ENCODE peak calls at places on chromosomes 13 and 19, in seven cellular contexts. One of them, this sample, is unnamed.

GRCh38 chr13:32947411-32947810 is 68.8 kb upstream of the KL start:
- DNase-seq in esophagus muscularis mucosa: no peak
- DNase-seq in HepG2: no peak
- DNase-seq in K562: no peak
- DNase-seq in sigmoid colon: no peak
- DNase-seq in breast epithelium: no peak
- DNase-seq in GM23338: no peak
- DNase-seq in this sample: no peak

GRCh38 chr19:40741527-40742390 is 8.5 kb downstream of the ACTMAP start:
- DNase-seq in esophagus muscularis mucosa: no peak
- DNase-seq in HepG2: no peak
- DNase-seq in K562: peak
- DNase-seq in sigmoid colon: no peak
- DNase-seq in breast epithelium: no peak
- DNase-seq in GM23338: peak
- DNase-seq in this sample: no peak

GRCh38 chr19:45171211-45171623 is 6.8 kb downstream of the TRAPPC6A start:
- DNase-seq in esophagus muscularis mucosa: no peak
- DNase-seq in HepG2: no peak
- DNase-seq in K562: peak
- DNase-seq in sigmoid colon: no peak
- DNase-seq in breast epithelium: no peak
- DNase-seq in GM23338: no peak
- DNase-seq in this sample: peak

GRCh38 chr13:113906566-113906965 is 42.7 kb upstream of the GAS6 start:
- DNase-seq in esophagus muscularis mucosa: peak
- DNase-seq in HepG2: no peak
- DNase-seq in K562: no peak
- DNase-seq in sigmoid colon: no peak
- DNase-seq in breast epithelium: peak
- DNase-seq in GM23338: no peak
- DNase-seq in this sample: no peak

GRCh38 chr13:95870421-95870820 is 182.8 kb downstream of the UGGT2 start:
- DNase-seq in esophagus muscularis mucosa: no peak
- DNase-seq in HepG2: no peak
- DNase-seq in K562: no peak
- DNase-seq in sigmoid colon: no peak
- DNase-seq in breast epithelium: no peak
- DNase-seq in GM23338: peak
- DNase-seq in this sample: no peak

GRCh38 chr19:44530777-44531176 is 1.3 kb upstream of the CEACAM20 start:
- DNase-seq in esophagus muscularis mucosa: no peak
- DNase-seq in HepG2: no peak
- DNase-seq in K562: no peak
- DNase-seq in sigmoid colon: no peak
- DNase-seq in breast epithelium: no peak
- DNase-seq in GM23338: no peak
- DNase-seq in this sample: peak

GRCh38 chr19:41701401-41702075 is 6.9 kb upstream of the CEACAM5 start:
- DNase-seq in esophagus muscularis mucosa: peak
- DNase-seq in HepG2: no peak
- DNase-seq in K562: peak
- DNase-seq in sigmoid colon: peak
- DNase-seq in breast epithelium: no peak
- DNase-seq in GM23338: peak
- DNase-seq in this sample: no peak

GRCh38 chr19:7554990-7555864 is 19.7 kb downstream of the PNPLA6 start:
- DNase-seq in esophagus muscularis mucosa: no peak
- DNase-seq in HepG2: no peak
- DNase-seq in K562: peak
- DNase-seq in sigmoid colon: no peak
- DNase-seq in breast epithelium: no peak
- DNase-seq in GM23338: peak
- DNase-seq in this sample: no peak

GRCh38 chr19:51064534-51065220 is at the start of gene KLK13:
- DNase-seq in esophagus muscularis mucosa: no peak
- DNase-seq in HepG2: no peak
- DNase-seq in K562: peak
- DNase-seq in sigmoid colon: no peak
- DNase-seq in breast epithelium: no peak
- DNase-seq in GM23338: peak
- DNase-seq in this sample: no peak

GRCh38 chr13:110340812-110341444 is 33.8 kb downstream of the COL4A2 start:
- DNase-seq in esophagus muscularis mucosa: peak
- DNase-seq in HepG2: no peak
- DNase-seq in K562: no peak
- DNase-seq in sigmoid colon: peak
- DNase-seq in breast epithelium: no peak
- DNase-seq in GM23338: no peak
- DNase-seq in this sample: peak

GRCh38 chr19:6828698-6829633 is 56.5 kb downstream of the VAV1 start:
- DNase-seq in esophagus muscularis mucosa: no peak
- DNase-seq in HepG2: no peak
- DNase-seq in K562: peak
- DNase-seq in sigmoid colon: no peak
- DNase-seq in breast epithelium: no peak
- DNase-seq in GM23338: peak
- DNase-seq in this sample: no peak

GRCh38 chr13:37646531-37646930 is 48.0 kb upstream of the POSTN start:
- DNase-seq in esophagus muscularis mucosa: no peak
- DNase-seq in HepG2: no peak
- DNase-seq in K562: no peak
- DNase-seq in sigmoid colon: no peak
- DNase-seq in breast epithelium: no peak
- DNase-seq in GM23338: no peak
- DNase-seq in this sample: peak

GRCh38 chr19:27744926-27745844 is 1467.8 kb downstream of the UQCRFS1 start:
- DNase-seq in esophagus muscularis mucosa: peak
- DNase-seq in HepG2: no peak
- DNase-seq in K562: no peak
- DNase-seq in sigmoid colon: peak
- DNase-seq in breast epithelium: no peak
- DNase-seq in GM23338: no peak
- DNase-seq in this sample: no peak

GRCh38 chr19:15108145-15108844 is 1.1 kb downstream of the SYDE1 start:
- DNase-seq in esophagus muscularis mucosa: no peak
- DNase-seq in HepG2: no peak
- DNase-seq in K562: no peak
- DNase-seq in sigmoid colon: no peak
- DNase-seq in breast epithelium: no peak
- DNase-seq in GM23338: peak
- DNase-seq in this sample: no peak

GRCh38 chr19:46454244-46454643 is 17.1 kb downstream of the PNMA8A start:
- DNase-seq in esophagus muscularis mucosa: no peak
- DNase-seq in HepG2: no peak
- DNase-seq in K562: no peak
- DNase-seq in sigmoid colon: no peak
- DNase-seq in breast epithelium: no peak
- DNase-seq in GM23338: no peak
- DNase-seq in this sample: no peak

GRCh38 chr13:75726313-75726712 is 90.2 kb downstream of the LMO7 start:
- DNase-seq in esophagus muscularis mucosa: no peak
- DNase-seq in HepG2: no peak
- DNase-seq in K562: no peak
- DNase-seq in sigmoid colon: no peak
- DNase-seq in breast epithelium: no peak
- DNase-seq in GM23338: no peak
- DNase-seq in this sample: no peak
- TF ChIP-seq POLR2AphosphoS5 in esophagus muscularis mucosa: no peak
- TF ChIP-seq POLR2AphosphoS5 in HepG2: no peak
- TF ChIP-seq POLR2AphosphoS5 in K562: no peak
- TF ChIP-seq POLR2AphosphoS5 in sigmoid colon: no peak
- TF ChIP-seq POLR2AphosphoS5 in breast epithelium: no peak
- TF ChIP-seq POLR2AphosphoS5 in GM23338: no peak
- TF ChIP-seq POLR2AphosphoS5 in this sample: no peak

GRCh38 chr19:39397360-39398296 is 6.5 kb downstream of the MED29 start:
- DNase-seq in esophagus muscularis mucosa: peak
- DNase-seq in HepG2: peak
- DNase-seq in K562: peak
- DNase-seq in sigmoid colon: peak
- DNase-seq in breast epithelium: peak
- DNase-seq in GM23338: peak
- DNase-seq in this sample: peak

GRCh38 chr19:39401549-39402416 is 4.9 kb upstream of the ZFP36 start:
- DNase-seq in esophagus muscularis mucosa: no peak
- DNase-seq in HepG2: peak
- DNase-seq in K562: peak
- DNase-seq in sigmoid colon: peak
- DNase-seq in breast epithelium: no peak
- DNase-seq in GM23338: no peak
- DNase-seq in this sample: no peak

GRCh38 chr19:39398297-39398864 is 7.2 kb downstream of the MED29 start:
- DNase-seq in esophagus muscularis mucosa: no peak
- DNase-seq in HepG2: peak
- DNase-seq in K562: peak
- DNase-seq in sigmoid colon: peak
- DNase-seq in breast epithelium: no peak
- DNase-seq in GM23338: no peak
- DNase-seq in this sample: no peak

GRCh38 chr19:39400997-39401548 is 5.6 kb upstream of the ZFP36 start:
- DNase-seq in esophagus muscularis mucosa: no peak
- DNase-seq in HepG2: no peak
- DNase-seq in K562: peak
- DNase-seq in sigmoid colon: no peak
- DNase-seq in breast epithelium: no peak
- DNase-seq in GM23338: no peak
- DNase-seq in this sample: no peak

DNA sequence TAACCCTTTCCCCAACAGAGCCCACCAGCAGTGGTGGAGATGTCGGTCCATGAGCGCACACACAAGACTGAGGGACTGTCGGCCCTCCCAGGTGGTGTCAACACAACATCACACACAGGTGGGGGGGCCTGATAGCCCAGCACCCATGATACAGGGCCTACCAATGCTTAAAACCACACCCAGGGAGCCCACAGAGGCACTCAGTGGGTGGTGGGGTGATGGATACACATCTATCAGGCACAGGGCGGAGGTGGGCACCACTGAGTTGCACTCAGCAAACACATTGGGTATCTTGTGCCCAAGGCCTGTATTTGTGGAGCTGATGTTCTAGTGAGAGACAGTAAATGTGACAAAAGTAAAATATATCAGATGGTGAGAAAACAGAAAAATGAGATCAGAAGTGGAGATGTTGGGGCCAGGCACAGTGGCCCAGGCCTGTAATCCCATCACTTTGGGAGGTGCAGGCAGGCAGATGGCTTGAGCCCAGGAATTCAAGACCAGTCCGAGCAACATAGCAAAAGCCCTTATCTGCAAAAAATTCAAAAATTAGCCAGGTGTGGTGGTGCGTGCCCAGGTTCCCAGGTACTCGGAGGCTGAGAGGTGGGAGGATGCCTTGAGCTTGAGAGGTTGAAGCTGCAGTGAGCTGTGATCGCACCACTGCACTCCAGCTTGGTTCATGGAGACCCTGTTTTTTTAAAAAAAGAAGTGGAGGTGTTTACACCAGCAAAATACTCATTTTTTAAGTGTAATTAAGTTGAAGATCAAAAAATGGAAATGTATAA is 6.8 kb upstream of the ZFP36 start:
- DNase-seq in esophagus muscularis mucosa: no peak
- DNase-seq in HepG2: no peak
- DNase-seq in K562: no peak
- DNase-seq in sigmoid colon: no peak
- DNase-seq in breast epithelium: no peak
- DNase-seq in GM23338: no peak
- DNase-seq in this sample: no peak
- TF ChIP-seq POLR2AphosphoS5 in esophagus muscularis mucosa: no peak
- TF ChIP-seq POLR2AphosphoS5 in HepG2: no peak
- TF ChIP-seq POLR2AphosphoS5 in K562: no peak
- TF ChIP-seq POLR2AphosphoS5 in sigmoid colon: no peak
- TF ChIP-seq POLR2AphosphoS5 in breast epithelium: no peak
- TF ChIP-seq POLR2AphosphoS5 in GM23338: peak
- TF ChIP-seq POLR2AphosphoS5 in this sample: no peak

DNA sequence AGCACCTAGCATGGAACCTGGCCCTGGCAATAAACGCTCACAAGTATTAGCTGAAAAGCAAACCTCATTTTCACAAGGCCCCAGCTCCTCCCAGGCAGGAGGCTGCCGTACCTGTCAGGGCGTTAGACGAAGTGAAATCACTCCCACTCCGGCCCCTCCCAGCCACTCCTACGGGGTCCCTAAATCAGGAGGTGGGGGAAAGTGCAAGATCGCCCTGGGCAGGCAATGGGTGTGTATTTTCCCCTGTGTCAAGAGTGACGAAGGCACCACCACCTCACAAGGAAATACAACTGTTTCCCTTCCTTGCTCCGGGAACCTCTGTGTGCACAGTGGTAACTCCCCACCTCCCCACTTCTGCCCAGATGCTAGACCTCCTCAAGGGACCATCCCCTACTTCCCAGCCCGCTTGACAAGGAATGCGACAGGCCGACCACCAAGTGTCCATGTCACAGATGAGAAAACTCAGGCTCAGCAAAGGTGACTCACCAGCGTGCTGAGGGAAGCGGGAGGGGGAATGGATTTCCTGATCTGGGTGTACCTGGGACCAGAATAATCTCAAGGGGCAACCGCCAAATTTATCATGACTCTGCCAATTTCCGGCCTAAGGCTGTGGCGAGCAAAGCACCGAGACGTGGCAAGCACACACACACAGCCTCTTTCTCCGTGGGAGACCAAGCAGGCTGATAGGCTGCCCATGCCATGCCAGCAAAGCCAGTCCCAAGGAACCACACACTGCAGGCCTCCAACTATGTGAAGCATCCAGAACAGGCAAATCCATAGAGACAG is 7.3 kb downstream of the PPP6R1 start:
- DNase-seq in esophagus muscularis mucosa: no peak
- DNase-seq in HepG2: no peak
- DNase-seq in K562: no peak
- DNase-seq in sigmoid colon: no peak
- DNase-seq in breast epithelium: no peak
- DNase-seq in GM23338: no peak
- DNase-seq in this sample: peak
- TF ChIP-seq POLR2AphosphoS5 in esophagus muscularis mucosa: no peak
- TF ChIP-seq POLR2AphosphoS5 in HepG2: no peak
- TF ChIP-seq POLR2AphosphoS5 in K562: no peak
- TF ChIP-seq POLR2AphosphoS5 in sigmoid colon: no peak
- TF ChIP-seq POLR2AphosphoS5 in breast epithelium: no peak
- TF ChIP-seq POLR2AphosphoS5 in GM23338: no peak
- TF ChIP-seq POLR2AphosphoS5 in this sample: no peak

DNA sequence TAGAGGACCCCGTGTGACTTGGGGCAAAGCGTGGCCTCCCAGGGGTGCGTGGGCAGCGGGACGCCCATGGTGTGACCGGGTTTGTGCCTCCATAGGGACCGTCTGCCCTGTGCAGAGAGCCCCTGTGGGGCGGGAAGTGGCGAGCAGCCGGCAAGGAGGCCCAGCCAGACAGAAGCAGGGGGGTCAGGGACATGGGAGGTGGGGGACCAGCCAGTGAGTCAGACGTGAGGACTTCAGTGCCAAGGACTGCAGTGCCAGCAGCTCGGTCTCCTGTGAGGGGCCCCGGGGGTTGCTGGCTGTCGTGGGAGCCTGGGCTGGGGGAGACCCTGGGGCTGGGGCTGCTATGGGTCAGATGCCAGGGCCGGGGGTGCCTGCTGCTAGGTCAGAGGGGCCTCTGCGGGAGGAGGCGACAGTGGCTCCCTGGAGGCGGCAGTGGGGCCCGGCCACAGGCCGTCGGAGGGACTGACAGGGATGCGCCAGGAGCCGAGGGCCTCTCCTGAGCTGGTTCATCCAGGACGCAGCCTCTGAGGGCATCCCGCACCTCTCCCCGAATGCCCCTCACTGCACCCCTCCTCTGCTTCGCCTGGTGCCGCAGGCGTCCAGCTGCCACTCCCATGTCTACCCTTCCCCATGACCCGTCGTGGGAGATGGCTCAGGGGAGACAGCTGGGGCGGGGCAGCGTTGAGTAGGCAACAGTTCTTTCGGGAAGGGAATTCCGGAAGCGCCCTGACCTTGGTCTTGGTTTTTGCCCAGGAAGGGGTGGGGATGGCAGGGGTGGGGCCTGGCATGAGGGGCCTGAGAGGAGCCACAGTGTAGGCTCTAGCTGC is 80.0 kb downstream of the KDM4B start:
- DNase-seq in esophagus muscularis mucosa: no peak
- DNase-seq in HepG2: no peak
- DNase-seq in K562: no peak
- DNase-seq in sigmoid colon: no peak
- DNase-seq in breast epithelium: no peak
- DNase-seq in GM23338: no peak
- DNase-seq in this sample: peak
- TF ChIP-seq POLR2AphosphoS5 in esophagus muscularis mucosa: no peak
- TF ChIP-seq POLR2AphosphoS5 in HepG2: no peak
- TF ChIP-seq POLR2AphosphoS5 in K562: no peak
- TF ChIP-seq POLR2AphosphoS5 in sigmoid colon: no peak
- TF ChIP-seq POLR2AphosphoS5 in breast epithelium: no peak
- TF ChIP-seq POLR2AphosphoS5 in GM23338: no peak
- TF ChIP-seq POLR2AphosphoS5 in this sample: no peak